ENCODE peak calls at places on chromosomes 3 and 15, in four cellular contexts. H is stromal cell of bone marrow; K is amygdala; O is stimulated activated CD4-positive, alpha-beta T cell treated with anti-CD3 and anti-CD28 coated beads, Interleukin-2, amount 100 ng/mL, for 48 hours. L is an unnamed sample.

GRCh38 chr3:108862865-108863798 is 40.5 kb downstream of the TRAT1 start:
- DNase-seq in H (peak; percentile 18), K (no peak), O (no peak), L (peak; percentile 76)

GRCh38 chr3:146160233-146160963 is 586 bp downstream of the PLOD2 start:
- DNase-seq in H (peak; percentile 73), K (peak; percentile 61), O (no peak), L (peak; percentile 89)

GRCh38 chr15:25740438-25741252 is 122.5 kb downstream of the ATP10A start:
- DNase-seq in H (no peak), K (no peak), O (no peak), L (no peak)

GRCh38 chr3:69684309-69684981 is 54.8 kb upstream of the MITF start:
- DNase-seq in H (no peak), K (no peak), O (no peak), L (no peak)

GRCh38 chr15:90059208-90059985 is 42.9 kb downstream of the IDH2 start:
- DNase-seq in H (no peak), K (peak; percentile 24), O (peak; percentile 74), L (peak; percentile 75)

GRCh38 chr3:197088370-197088769 is 58.8 kb upstream of the MELTF start:
- DNase-seq in H (no peak), K (no peak), O (no peak), L (no peak)

GRCh38 chr15:68325721-68326120 is 48.2 kb downstream of the FEM1B start:
- DNase-seq in H (no peak), K (no peak), O (no peak), L (no peak)

GRCh38 chr3:172465281-172465680 is 17.0 kb upstream of the GHSR start:
- DNase-seq in H (no peak), K (no peak), O (no peak), L (no peak)

GRCh38 chr15:84634228-84634837 is 19.8 kb downstream of the WDR73 start:
- DNase-seq in H (no peak), K (no peak), O (no peak), L (no peak)

GRCh38 chr3:144128117-144128892 is 156.7 kb downstream of the DIPK2A start:
- DNase-seq in H (no peak), K (no peak), O (no peak), L (peak; percentile 3)

GRCh38 chr3:53708001-53708621 is 138.1 kb downstream of the CHDH start:
- DNase-seq in H (no peak), K (no peak), O (no peak), L (no peak)

GRCh38 chr3:10370429-10370828 is 49.5 kb upstream of the SEC13 start:
- DNase-seq in H (no peak), K (no peak), O (no peak), L (peak; percentile 60)

L was measured in choroid plexus epithelial cell.